ENCODE peak calls at places on chromosome X, in four cellular contexts. T is anterior cingulate cortex; K is upper lobe of left lung; D is activated CD4-positive, alpha-beta T cell treated with anti-CD3 and anti-CD28 coated beads for 36 hours. H is an unnamed sample.

GRCh38 chrX:19795289-19795688 is 92.1 kb downstream of the SH3KBP1 start:
- DNase-seq in K (no peak), D (no peak), T (no peak), H (no peak)

GRCh38 chrX:28124416-28124815 is 143.2 kb upstream of the DCAF8L1 start:
- DNase-seq in T (no peak), K (no peak), D (no peak), H (no peak)

GRCh38 chrX:66221856-66222255 is 57.8 kb downstream of the HEPH start:
- DNase-seq in T (no peak), K (no peak), D (no peak), H (no peak)

GRCh38 chrX:33855251-33855650 is 276.9 kb downstream of the FAM47A start:
- DNase-seq in K (no peak), T (no peak), D (no peak), H (no peak)

GRCh38 chrX:11352296-11352741 is 59.1 kb downstream of the AMELX start:
- DNase-seq in K (no peak), T (no peak), D (no peak), H (no peak)

GRCh38 chrX:8345473-8345872 is 119.2 kb upstream of the VCX3B start:
- DNase-seq in K (no peak), D (no peak), T (no peak), H (no peak)

GRCh38 chrX:46130246-46130645 is 415.0 kb downstream of the ZNF674 start:
- DNase-seq in K (no peak), D (no peak), T (no peak), H (no peak)

GRCh38 chrX:8289523-8289922 is 118.5 kb upstream of the VCX2 start:
- DNase-seq in K (no peak), T (no peak), D (no peak), H (no peak)

GRCh38 chrX:1274786-1275185 is 6.2 kb downstream of the CSF2RA start:
- DNase-seq in D (no peak), T (no peak), K (no peak), H (no peak)

GRCh38 chrX:44935172-44935571 is 62.2 kb downstream of the KDM6A start:
- DNase-seq in D (no peak), K (no peak), T (no peak), H (no peak)

GRCh38 chrX:135520022-135520552 is 373 bp upstream of the INTS6L start:
- DNase-seq in T (no peak), K (no peak), D (no peak), H (no peak)

GRCh38 chrX:105552395-105552794 is 269.9 kb upstream of the NRK start:
- DNase-seq in T (no peak), D (no peak), K (no peak), H (no peak)

GRCh38 chrX:112753116-112753515 is 73.4 kb upstream of the LHFPL1 start:
- DNase-seq in T (no peak), D (no peak), K (no peak), H (no peak)

GRCh38 chrX:30779453-30780030 is 109.5 kb downstream of the TAB3 start:
- DNase-seq in T (no peak), K (peak), D (no peak), H (no peak)

GRCh38 chrX:18561020-18561419 is 110.9 kb downstream of the RS1 start:
- DNase-seq in K (no peak), T (no peak), D (no peak), H (no peak)

GRCh38 chrX:112819013-112819635 is 21.5 kb downstream of the AMOT start:
- DNase-seq in K (no peak), T (no peak), D (peak), H (no peak)

GRCh38 chrX:10326578-10326977 is 169.8 kb downstream of the CLCN4 start:
- DNase-seq in T (no peak), K (no peak), D (no peak), H (no peak)

GRCh38 chrX:13048265-13048664 is 3.8 kb upstream of the FAM9C start:
- DNase-seq in D (no peak), T (no peak), K (no peak), H (no peak)

GRCh38 chrX:10813761-10814160 is 193.4 kb upstream of the MID1 start:
- DNase-seq in K (no peak), D (no peak), T (no peak), H (no peak)

GRCh38 chrX:97858592-97858991 is 974.9 kb downstream of the RPA4 start:
- DNase-seq in T (no peak), D (no peak), K (no peak), H (no peak)

GRCh38 chrX:119755981-119756533 is 2.3 kb upstream of the SOWAHD start:
- DNase-seq in K (no peak), D (peak), T (no peak), H (no peak)

GRCh38 chrX:152428089-152428488 is 23.0 kb downstream of the GABRA3 start:
- DNase-seq in T (no peak), D (no peak), K (no peak), H (no peak)

GRCh38 chrX:97060019-97060418 is 176.3 kb downstream of the RPA4 start:
- DNase-seq in D (no peak), T (no peak), K (no peak), H (no peak)

GRCh38 chrX:11266329-11266830 is 26.8 kb upstream of the AMELX start:
- DNase-seq in D (no peak), K (no peak), T (no peak), H (no peak)

H was measured in mesothelial cell of epicardium.